ENCODE peak calls at places on chromosomes 12 and 14, in ten cellular contexts. One of them, this sample, is unnamed.

GRCh38 chr12:44847888-44848770 is 28.0 kb downstream of the NELL2 start:
- DNase-seq in tibial nerve: no peak
- DNase-seq in right atrium auricular region: no peak
- DNase-seq in PC-9: no peak
- DNase-seq in dorsolateral prefrontal cortex: no peak
- DNase-seq in left ventricle myocardium inferior: no peak
- DNase-seq in endothelial cell: no peak
- DNase-seq in transverse colon: peak
- DNase-seq in psoas muscle: no peak
- DNase-seq in brain microvascular endothelial cell: no peak
- DNase-seq in this sample: no peak

GRCh38 chr12:89092297-89092696 is 260.0 kb downstream of the DUSP6 start:
- DNase-seq in tibial nerve: no peak
- DNase-seq in right atrium auricular region: no peak
- DNase-seq in PC-9: no peak
- DNase-seq in dorsolateral prefrontal cortex: no peak
- DNase-seq in left ventricle myocardium inferior: no peak
- DNase-seq in endothelial cell: no peak
- DNase-seq in transverse colon: no peak
- DNase-seq in psoas muscle: no peak
- DNase-seq in brain microvascular endothelial cell: no peak
- DNase-seq in this sample: no peak

GRCh38 chr14:75842624-75843023 is 139.2 kb downstream of the TGFB3 start:
- DNase-seq in tibial nerve: no peak
- DNase-seq in right atrium auricular region: no peak
- DNase-seq in PC-9: no peak
- DNase-seq in dorsolateral prefrontal cortex: no peak
- DNase-seq in left ventricle myocardium inferior: no peak
- DNase-seq in endothelial cell: no peak
- DNase-seq in transverse colon: no peak
- DNase-seq in psoas muscle: no peak
- DNase-seq in brain microvascular endothelial cell: no peak
- DNase-seq in this sample: no peak

GRCh38 chr12:4434721-4435425 is 10.7 kb downstream of the FGF6 start:
- DNase-seq in tibial nerve: no peak
- DNase-seq in right atrium auricular region: peak
- DNase-seq in PC-9: no peak
- DNase-seq in dorsolateral prefrontal cortex: no peak
- DNase-seq in left ventricle myocardium inferior: no peak
- DNase-seq in endothelial cell: no peak
- DNase-seq in transverse colon: no peak
- DNase-seq in psoas muscle: no peak
- DNase-seq in brain microvascular endothelial cell: no peak
- DNase-seq in this sample: no peak

GRCh38 chr12:132021965-132022364 is 72.2 kb downstream of the EP400 start:
- DNase-seq in tibial nerve: no peak
- DNase-seq in right atrium auricular region: no peak
- DNase-seq in PC-9: no peak
- DNase-seq in dorsolateral prefrontal cortex: no peak
- DNase-seq in left ventricle myocardium inferior: no peak
- DNase-seq in endothelial cell: no peak
- DNase-seq in transverse colon: no peak
- DNase-seq in psoas muscle: no peak
- DNase-seq in brain microvascular endothelial cell: no peak
- DNase-seq in this sample: no peak

GRCh38 chr12:51963477-51963876 is 12.0 kb downstream of the ACVR1B start:
- DNase-seq in tibial nerve: no peak
- DNase-seq in right atrium auricular region: no peak
- DNase-seq in PC-9: no peak
- DNase-seq in dorsolateral prefrontal cortex: no peak
- DNase-seq in left ventricle myocardium inferior: no peak
- DNase-seq in endothelial cell: no peak
- DNase-seq in transverse colon: no peak
- DNase-seq in psoas muscle: no peak
- DNase-seq in brain microvascular endothelial cell: no peak
- DNase-seq in this sample: no peak

GRCh38 chr14:70332015-70332414 is 27.5 kb downstream of the COX16 start:
- DNase-seq in tibial nerve: no peak
- DNase-seq in right atrium auricular region: no peak
- DNase-seq in PC-9: no peak
- DNase-seq in dorsolateral prefrontal cortex: no peak
- DNase-seq in left ventricle myocardium inferior: no peak
- DNase-seq in endothelial cell: no peak
- DNase-seq in transverse colon: no peak
- DNase-seq in psoas muscle: no peak
- DNase-seq in brain microvascular endothelial cell: no peak
- DNase-seq in this sample: no peak

GRCh38 chr12:57474430-57474829 is 5.2 kb downstream of the ARHGAP9 start:
- DNase-seq in tibial nerve: no peak
- DNase-seq in right atrium auricular region: no peak
- DNase-seq in PC-9: no peak
- DNase-seq in dorsolateral prefrontal cortex: no peak
- DNase-seq in left ventricle myocardium inferior: no peak
- DNase-seq in endothelial cell: no peak
- DNase-seq in transverse colon: no peak
- DNase-seq in psoas muscle: no peak
- DNase-seq in brain microvascular endothelial cell: no peak
- DNase-seq in this sample: no peak

GRCh38 chr14:35337557-35338255 is 45.5 kb downstream of the PSMA6 start:
- DNase-seq in tibial nerve: no peak
- DNase-seq in right atrium auricular region: no peak
- DNase-seq in PC-9: peak
- DNase-seq in dorsolateral prefrontal cortex: no peak
- DNase-seq in left ventricle myocardium inferior: no peak
- DNase-seq in endothelial cell: no peak
- DNase-seq in transverse colon: no peak
- DNase-seq in psoas muscle: no peak
- DNase-seq in brain microvascular endothelial cell: no peak
- DNase-seq in this sample: no peak

GRCh38 chr12:67070307-67070600 is 198.9 kb upstream of the CAND1 start:
- DNase-seq in tibial nerve: no peak
- DNase-seq in right atrium auricular region: no peak
- DNase-seq in PC-9: peak
- DNase-seq in dorsolateral prefrontal cortex: no peak
- DNase-seq in left ventricle myocardium inferior: no peak
- DNase-seq in endothelial cell: no peak
- DNase-seq in transverse colon: no peak
- DNase-seq in psoas muscle: no peak
- DNase-seq in brain microvascular endothelial cell: no peak
- DNase-seq in this sample: no peak

GRCh38 chr12:79162948-79163347 is 298.4 kb downstream of the SYT1 start:
- DNase-seq in tibial nerve: no peak
- DNase-seq in right atrium auricular region: no peak
- DNase-seq in PC-9: no peak
- DNase-seq in dorsolateral prefrontal cortex: no peak
- DNase-seq in left ventricle myocardium inferior: no peak
- DNase-seq in endothelial cell: no peak
- DNase-seq in transverse colon: no peak
- DNase-seq in psoas muscle: no peak
- DNase-seq in brain microvascular endothelial cell: no peak
- DNase-seq in this sample: no peak

GRCh38 chr14:85471156-85471555 is 58.8 kb upstream of the FLRT2 start:
- DNase-seq in tibial nerve: no peak
- DNase-seq in right atrium auricular region: no peak
- DNase-seq in PC-9: no peak
- DNase-seq in dorsolateral prefrontal cortex: no peak
- DNase-seq in left ventricle myocardium inferior: no peak
- DNase-seq in endothelial cell: no peak
- DNase-seq in transverse colon: no peak
- DNase-seq in psoas muscle: no peak
- DNase-seq in brain microvascular endothelial cell: peak
- DNase-seq in this sample: no peak

GRCh38 chr12:53536962-53537361 is 29.7 kb upstream of the NPFF start:
- DNase-seq in tibial nerve: no peak
- DNase-seq in right atrium auricular region: no peak
- DNase-seq in PC-9: no peak
- DNase-seq in dorsolateral prefrontal cortex: no peak
- DNase-seq in left ventricle myocardium inferior: no peak
- DNase-seq in endothelial cell: no peak
- DNase-seq in transverse colon: no peak
- DNase-seq in psoas muscle: no peak
- DNase-seq in brain microvascular endothelial cell: no peak
- DNase-seq in this sample: no peak

GRCh38 chr14:50871914-50872732 is at the start of gene ABHD12B:
- DNase-seq in tibial nerve: no peak
- DNase-seq in right atrium auricular region: no peak
- DNase-seq in PC-9: no peak
- DNase-seq in dorsolateral prefrontal cortex: no peak
- DNase-seq in left ventricle myocardium inferior: no peak
- DNase-seq in endothelial cell: peak
- DNase-seq in transverse colon: no peak
- DNase-seq in psoas muscle: peak
- DNase-seq in brain microvascular endothelial cell: no peak
- DNase-seq in this sample: no peak

GRCh38 chr12:111156304-111156703 is 212.6 kb downstream of the PHETA1 start:
- DNase-seq in tibial nerve: no peak
- DNase-seq in right atrium auricular region: no peak
- DNase-seq in PC-9: peak
- DNase-seq in dorsolateral prefrontal cortex: no peak
- DNase-seq in left ventricle myocardium inferior: no peak
- DNase-seq in endothelial cell: no peak
- DNase-seq in transverse colon: no peak
- DNase-seq in psoas muscle: no peak
- DNase-seq in brain microvascular endothelial cell: no peak
- DNase-seq in this sample: no peak
- TF ChIP-seq CTCF in tibial nerve: no peak
- TF ChIP-seq CTCF in right atrium auricular region: no peak
- TF ChIP-seq CTCF in PC-9: peak
- TF ChIP-seq CTCF in dorsolateral prefrontal cortex: no peak
- TF ChIP-seq CTCF in left ventricle myocardium inferior: no peak
- TF ChIP-seq CTCF in endothelial cell: no peak
- TF ChIP-seq CTCF in transverse colon: no peak
- TF ChIP-seq CTCF in psoas muscle: no peak
- TF ChIP-seq CTCF in brain microvascular endothelial cell: no peak
- TF ChIP-seq CTCF in this sample: no peak

GRCh38 chr12:20369164-20370000 is 1.0 kb downstream of the PDE3A start:
- DNase-seq in tibial nerve: peak
- DNase-seq in right atrium auricular region: peak
- DNase-seq in PC-9: no peak
- DNase-seq in dorsolateral prefrontal cortex: peak
- DNase-seq in left ventricle myocardium inferior: peak
- DNase-seq in endothelial cell: peak
- DNase-seq in transverse colon: peak
- DNase-seq in psoas muscle: peak
- DNase-seq in brain microvascular endothelial cell: peak
- DNase-seq in this sample: peak
- TF ChIP-seq CTCF in tibial nerve: peak
- TF ChIP-seq CTCF in right atrium auricular region: no peak
- TF ChIP-seq CTCF in PC-9: no peak
- TF ChIP-seq CTCF in dorsolateral prefrontal cortex: no peak
- TF ChIP-seq CTCF in left ventricle myocardium inferior: peak
- TF ChIP-seq CTCF in endothelial cell: no peak
- TF ChIP-seq CTCF in transverse colon: peak
- TF ChIP-seq CTCF in psoas muscle: peak
- TF ChIP-seq CTCF in brain microvascular endothelial cell: peak
- TF ChIP-seq CTCF in this sample: peak

GRCh38 chr12:116919247-116919671 is 8.5 kb downstream of the FBXW8 start:
- DNase-seq in tibial nerve: no peak
- DNase-seq in right atrium auricular region: no peak
- DNase-seq in PC-9: no peak
- DNase-seq in dorsolateral prefrontal cortex: no peak
- DNase-seq in left ventricle myocardium inferior: no peak
- DNase-seq in endothelial cell: no peak
- DNase-seq in transverse colon: peak
- DNase-seq in psoas muscle: no peak
- DNase-seq in brain microvascular endothelial cell: no peak
- DNase-seq in this sample: no peak

GRCh38 chr12:116916122-116916521 is 5.4 kb downstream of the FBXW8 start:
- DNase-seq in tibial nerve: no peak
- DNase-seq in right atrium auricular region: no peak
- DNase-seq in PC-9: peak
- DNase-seq in dorsolateral prefrontal cortex: no peak
- DNase-seq in left ventricle myocardium inferior: no peak
- DNase-seq in endothelial cell: no peak
- DNase-seq in transverse colon: no peak
- DNase-seq in psoas muscle: no peak
- DNase-seq in brain microvascular endothelial cell: no peak
- DNase-seq in this sample: no peak

GRCh38 chr12:116915326-116915725 is 4.6 kb downstream of the FBXW8 start:
- DNase-seq in tibial nerve: no peak
- DNase-seq in right atrium auricular region: no peak
- DNase-seq in PC-9: no peak
- DNase-seq in dorsolateral prefrontal cortex: no peak
- DNase-seq in left ventricle myocardium inferior: no peak
- DNase-seq in endothelial cell: no peak
- DNase-seq in transverse colon: no peak
- DNase-seq in psoas muscle: no peak
- DNase-seq in brain microvascular endothelial cell: no peak
- DNase-seq in this sample: no peak

GRCh38 chr12:116918464-116918863 is 7.7 kb downstream of the FBXW8 start:
- DNase-seq in tibial nerve: no peak
- DNase-seq in right atrium auricular region: no peak
- DNase-seq in PC-9: no peak
- DNase-seq in dorsolateral prefrontal cortex: no peak
- DNase-seq in left ventricle myocardium inferior: no peak
- DNase-seq in endothelial cell: no peak
- DNase-seq in transverse colon: no peak
- DNase-seq in psoas muscle: no peak
- DNase-seq in brain microvascular endothelial cell: no peak
- DNase-seq in this sample: no peak

DNA sequence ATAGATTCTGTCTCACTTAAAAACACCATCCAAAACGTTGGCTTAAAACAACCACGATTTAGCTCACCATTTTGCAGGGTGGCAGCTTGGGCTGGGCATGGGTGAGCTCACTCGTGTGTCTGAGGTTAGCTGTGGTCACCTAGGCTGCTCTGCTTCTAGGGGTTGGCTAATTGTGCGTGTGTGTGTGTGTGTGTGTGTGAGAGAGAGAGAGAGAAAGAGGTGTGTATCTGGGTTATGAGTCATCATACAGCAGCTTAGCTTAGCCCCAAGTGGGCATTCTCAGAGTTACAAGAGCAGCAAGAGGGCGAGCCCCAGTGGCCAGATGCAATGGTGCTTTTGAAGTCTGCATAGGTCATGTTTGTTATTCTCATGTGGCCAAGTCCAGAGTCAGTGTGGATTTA is 6.0 kb downstream of the FBXW8 start:
- DNase-seq in tibial nerve: no peak
- DNase-seq in right atrium auricular region: no peak
- DNase-seq in PC-9: peak
- DNase-seq in dorsolateral prefrontal cortex: no peak
- DNase-seq in left ventricle myocardium inferior: no peak
- DNase-seq in endothelial cell: no peak
- DNase-seq in transverse colon: peak
- DNase-seq in psoas muscle: peak
- DNase-seq in brain microvascular endothelial cell: peak
- DNase-seq in this sample: no peak
- TF ChIP-seq CTCF in tibial nerve: no peak
- TF ChIP-seq CTCF in right atrium auricular region: no peak
- TF ChIP-seq CTCF in PC-9: peak
- TF ChIP-seq CTCF in dorsolateral prefrontal cortex: no peak
- TF ChIP-seq CTCF in left ventricle myocardium inferior: peak
- TF ChIP-seq CTCF in endothelial cell: no peak
- TF ChIP-seq CTCF in transverse colon: no peak
- TF ChIP-seq CTCF in psoas muscle: no peak
- TF ChIP-seq CTCF in brain microvascular endothelial cell: peak
- TF ChIP-seq CTCF in this sample: no peak

DNA sequence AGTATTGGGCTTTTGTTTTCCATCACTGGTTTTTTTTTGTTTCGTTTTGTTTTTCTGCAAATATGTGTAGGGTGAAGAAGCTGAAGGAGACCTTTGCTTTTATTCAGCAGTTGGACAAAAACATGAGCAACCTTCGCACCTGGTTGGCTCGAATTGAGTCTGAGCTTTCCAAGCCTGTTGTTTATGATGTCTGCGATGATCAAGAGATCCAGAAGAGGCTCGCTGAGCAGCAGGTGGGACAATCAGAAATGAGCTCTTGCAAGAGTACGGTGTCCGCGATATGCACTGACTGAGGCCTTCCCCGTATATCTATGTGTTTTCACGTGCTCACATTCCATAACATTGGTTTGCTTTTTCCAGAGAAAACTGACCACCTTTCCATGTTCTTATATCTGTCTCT is 91.4 kb downstream of the ESR2 start:
- DNase-seq in tibial nerve: no peak
- DNase-seq in right atrium auricular region: no peak
- DNase-seq in PC-9: no peak
- DNase-seq in dorsolateral prefrontal cortex: no peak
- DNase-seq in left ventricle myocardium inferior: no peak
- DNase-seq in endothelial cell: no peak
- DNase-seq in transverse colon: no peak
- DNase-seq in psoas muscle: no peak
- DNase-seq in brain microvascular endothelial cell: no peak
- DNase-seq in this sample: no peak
- TF ChIP-seq CTCF in tibial nerve: no peak
- TF ChIP-seq CTCF in right atrium auricular region: no peak
- TF ChIP-seq CTCF in PC-9: no peak
- TF ChIP-seq CTCF in dorsolateral prefrontal cortex: no peak
- TF ChIP-seq CTCF in left ventricle myocardium inferior: no peak
- TF ChIP-seq CTCF in endothelial cell: no peak
- TF ChIP-seq CTCF in transverse colon: no peak
- TF ChIP-seq CTCF in psoas muscle: no peak
- TF ChIP-seq CTCF in brain microvascular endothelial cell: no peak
- TF ChIP-seq CTCF in this sample: no peak